ENCODE peak calls at places on chromosomes 16 and 17, in ten cellular contexts. One of them, this sample, is unnamed.

GRCh38 chr16:11742041-11742535 is 569 bp downstream of the TXNDC11 start:
- DNase-seq in HS-27A: no peak
- DNase-seq in heart left ventricle: peak; percentile 50
- DNase-seq in posterior cingulate gyrus: no peak
- DNase-seq in AG10803: no peak
- DNase-seq in iris pigment epithelial cell: no peak
- DNase-seq in HT-29: peak; percentile 56
- DNase-seq in hepatocyte: no peak
- DNase-seq in activated CD8-positive, alpha-beta memory T cell treated with anti-CD3 and anti-CD28 coated beads, Interleukin-2, amount 10 ng/mL, durations not matched to agents 7 days and 5 days: peak; percentile 74
- DNase-seq in NCI-H1048: no peak
- DNase-seq in this sample: no peak

GRCh38 chr17:2194778-2195417 is 108.7 kb downstream of the SMG6 start:
- DNase-seq in HS-27A: no peak
- DNase-seq in heart left ventricle: no peak
- DNase-seq in posterior cingulate gyrus: no peak
- DNase-seq in AG10803: no peak
- DNase-seq in iris pigment epithelial cell: peak; percentile 18
- DNase-seq in HT-29: no peak
- DNase-seq in hepatocyte: no peak
- DNase-seq in activated CD8-positive, alpha-beta memory T cell treated with anti-CD3 and anti-CD28 coated beads, Interleukin-2, amount 10 ng/mL, durations not matched to agents 7 days and 5 days: no peak
- DNase-seq in NCI-H1048: no peak
- DNase-seq in this sample: no peak

GRCh38 chr16:55297062-55297909 is 26.7 kb upstream of the IRX6 start:
- DNase-seq in HS-27A: peak; percentile 1
- DNase-seq in heart left ventricle: no peak
- DNase-seq in posterior cingulate gyrus: no peak
- DNase-seq in AG10803: no peak
- DNase-seq in iris pigment epithelial cell: no peak
- DNase-seq in HT-29: no peak
- DNase-seq in hepatocyte: no peak
- DNase-seq in activated CD8-positive, alpha-beta memory T cell treated with anti-CD3 and anti-CD28 coated beads, Interleukin-2, amount 10 ng/mL, durations not matched to agents 7 days and 5 days: no peak
- DNase-seq in NCI-H1048: no peak
- DNase-seq in this sample: no peak

GRCh38 chr16:50505714-50506542 is 42.3 kb upstream of the NKD1 start:
- DNase-seq in HS-27A: no peak
- DNase-seq in heart left ventricle: no peak
- DNase-seq in posterior cingulate gyrus: no peak
- DNase-seq in AG10803: no peak
- DNase-seq in iris pigment epithelial cell: no peak
- DNase-seq in HT-29: no peak
- DNase-seq in hepatocyte: peak; percentile 57
- DNase-seq in activated CD8-positive, alpha-beta memory T cell treated with anti-CD3 and anti-CD28 coated beads, Interleukin-2, amount 10 ng/mL, durations not matched to agents 7 days and 5 days: no peak
- DNase-seq in NCI-H1048: no peak
- DNase-seq in this sample: no peak

GRCh38 chr16:66503030-66503429 is 46.9 kb downstream of the TK2 start:
- DNase-seq in HS-27A: no peak
- DNase-seq in heart left ventricle: no peak
- DNase-seq in posterior cingulate gyrus: no peak
- DNase-seq in AG10803: no peak
- DNase-seq in iris pigment epithelial cell: no peak
- DNase-seq in HT-29: no peak
- DNase-seq in hepatocyte: no peak
- DNase-seq in activated CD8-positive, alpha-beta memory T cell treated with anti-CD3 and anti-CD28 coated beads, Interleukin-2, amount 10 ng/mL, durations not matched to agents 7 days and 5 days: peak; percentile 31
- DNase-seq in NCI-H1048: no peak
- DNase-seq in this sample: peak; percentile 73

GRCh38 chr17:67554634-67555033 is 163.1 kb upstream of the NOL11 start:
- DNase-seq in HS-27A: no peak
- DNase-seq in heart left ventricle: no peak
- DNase-seq in posterior cingulate gyrus: no peak
- DNase-seq in AG10803: no peak
- DNase-seq in iris pigment epithelial cell: no peak
- DNase-seq in HT-29: no peak
- DNase-seq in hepatocyte: no peak
- DNase-seq in activated CD8-positive, alpha-beta memory T cell treated with anti-CD3 and anti-CD28 coated beads, Interleukin-2, amount 10 ng/mL, durations not matched to agents 7 days and 5 days: no peak
- DNase-seq in NCI-H1048: no peak
- DNase-seq in this sample: no peak

GRCh38 chr17:15039366-15039765 is 225.8 kb downstream of the PMP22 start:
- DNase-seq in HS-27A: no peak
- DNase-seq in heart left ventricle: no peak
- DNase-seq in posterior cingulate gyrus: no peak
- DNase-seq in AG10803: no peak
- DNase-seq in iris pigment epithelial cell: no peak
- DNase-seq in HT-29: no peak
- DNase-seq in hepatocyte: no peak
- DNase-seq in activated CD8-positive, alpha-beta memory T cell treated with anti-CD3 and anti-CD28 coated beads, Interleukin-2, amount 10 ng/mL, durations not matched to agents 7 days and 5 days: no peak
- DNase-seq in NCI-H1048: no peak
- DNase-seq in this sample: no peak

GRCh38 chr17:44533533-44534246 is 23.6 kb upstream of the FZD2 start:
- DNase-seq in HS-27A: peak; percentile 77
- DNase-seq in heart left ventricle: peak; percentile 89
- DNase-seq in posterior cingulate gyrus: peak; percentile 51
- DNase-seq in AG10803: peak; percentile 84
- DNase-seq in iris pigment epithelial cell: peak; percentile 79
- DNase-seq in HT-29: peak; percentile 86
- DNase-seq in hepatocyte: peak; percentile 96
- DNase-seq in activated CD8-positive, alpha-beta memory T cell treated with anti-CD3 and anti-CD28 coated beads, Interleukin-2, amount 10 ng/mL, durations not matched to agents 7 days and 5 days: peak; percentile 90
- DNase-seq in NCI-H1048: peak; percentile 74
- DNase-seq in this sample: peak; percentile 91

GRCh38 chr16:31010539-31010938 is at the start of gene STX1B:
- DNase-seq in HS-27A: no peak
- DNase-seq in heart left ventricle: no peak
- DNase-seq in posterior cingulate gyrus: peak; percentile 78
- DNase-seq in AG10803: peak; percentile 18
- DNase-seq in iris pigment epithelial cell: no peak
- DNase-seq in HT-29: no peak
- DNase-seq in hepatocyte: peak; percentile 55
- DNase-seq in activated CD8-positive, alpha-beta memory T cell treated with anti-CD3 and anti-CD28 coated beads, Interleukin-2, amount 10 ng/mL, durations not matched to agents 7 days and 5 days: no peak
- DNase-seq in NCI-H1048: no peak
- DNase-seq in this sample: peak; percentile 56

GRCh38 chr17:43766413-43767052 is 7.9 kb upstream of the SOST start:
- DNase-seq in HS-27A: no peak
- DNase-seq in heart left ventricle: peak; percentile 55
- DNase-seq in posterior cingulate gyrus: peak; percentile 62
- DNase-seq in AG10803: peak; percentile 47
- DNase-seq in iris pigment epithelial cell: peak; percentile 45
- DNase-seq in HT-29: peak; percentile 72
- DNase-seq in hepatocyte: peak; percentile 58
- DNase-seq in activated CD8-positive, alpha-beta memory T cell treated with anti-CD3 and anti-CD28 coated beads, Interleukin-2, amount 10 ng/mL, durations not matched to agents 7 days and 5 days: peak; percentile 54
- DNase-seq in NCI-H1048: no peak
- DNase-seq in this sample: peak; percentile 69

GRCh38 chr17:75576661-75577060 is 10.9 kb upstream of the MYO15B start:
- DNase-seq in HS-27A: no peak
- DNase-seq in heart left ventricle: no peak
- DNase-seq in posterior cingulate gyrus: no peak
- DNase-seq in AG10803: no peak
- DNase-seq in iris pigment epithelial cell: no peak
- DNase-seq in HT-29: no peak
- DNase-seq in hepatocyte: peak; percentile 35
- DNase-seq in activated CD8-positive, alpha-beta memory T cell treated with anti-CD3 and anti-CD28 coated beads, Interleukin-2, amount 10 ng/mL, durations not matched to agents 7 days and 5 days: no peak
- DNase-seq in NCI-H1048: no peak
- DNase-seq in this sample: no peak

GRCh38 chr17:77285594-77286390 is 145.0 kb downstream of the SEC14L1 start:
- DNase-seq in HS-27A: no peak
- DNase-seq in heart left ventricle: peak; percentile 78
- DNase-seq in posterior cingulate gyrus: no peak
- DNase-seq in AG10803: peak; percentile 93
- DNase-seq in iris pigment epithelial cell: peak; percentile 93
- DNase-seq in HT-29: peak; percentile 86
- DNase-seq in hepatocyte: peak; percentile 75
- DNase-seq in activated CD8-positive, alpha-beta memory T cell treated with anti-CD3 and anti-CD28 coated beads, Interleukin-2, amount 10 ng/mL, durations not matched to agents 7 days and 5 days: no peak
- DNase-seq in NCI-H1048: no peak
- DNase-seq in this sample: no peak

GRCh38 chr17:81977211-81978091 is at the start of gene ASPSCR1:
- DNase-seq in HS-27A: no peak
- DNase-seq in heart left ventricle: peak; percentile 93
- DNase-seq in posterior cingulate gyrus: peak; percentile 86
- DNase-seq in AG10803: peak; percentile 89
- DNase-seq in iris pigment epithelial cell: peak; percentile 91
- DNase-seq in HT-29: peak; percentile 92
- DNase-seq in hepatocyte: peak; percentile 98
- DNase-seq in activated CD8-positive, alpha-beta memory T cell treated with anti-CD3 and anti-CD28 coated beads, Interleukin-2, amount 10 ng/mL, durations not matched to agents 7 days and 5 days: peak; percentile 91
- DNase-seq in NCI-H1048: peak; percentile 54
- DNase-seq in this sample: peak; percentile 90

GRCh38 chr16:50573947-50574751 is 26.0 kb downstream of the NKD1 start:
- DNase-seq in HS-27A: no peak
- DNase-seq in heart left ventricle: no peak
- DNase-seq in posterior cingulate gyrus: peak; percentile 39
- DNase-seq in AG10803: no peak
- DNase-seq in iris pigment epithelial cell: no peak
- DNase-seq in HT-29: no peak
- DNase-seq in hepatocyte: peak; percentile 64
- DNase-seq in activated CD8-positive, alpha-beta memory T cell treated with anti-CD3 and anti-CD28 coated beads, Interleukin-2, amount 10 ng/mL, durations not matched to agents 7 days and 5 days: no peak
- DNase-seq in NCI-H1048: no peak
- DNase-seq in this sample: peak; percentile 38

GRCh38 chr17:28725660-28726395 is at the start of gene TLCD1:
- DNase-seq in HS-27A: no peak
- DNase-seq in heart left ventricle: peak; percentile 66
- DNase-seq in posterior cingulate gyrus: no peak
- DNase-seq in AG10803: peak; percentile 78
- DNase-seq in iris pigment epithelial cell: peak; percentile 76
- DNase-seq in HT-29: peak; percentile 76
- DNase-seq in hepatocyte: peak; percentile 92
- DNase-seq in activated CD8-positive, alpha-beta memory T cell treated with anti-CD3 and anti-CD28 coated beads, Interleukin-2, amount 10 ng/mL, durations not matched to agents 7 days and 5 days: peak; percentile 77
- DNase-seq in NCI-H1048: no peak
- DNase-seq in this sample: no peak

This sample was measured in head of caudate nucleus.